ENCODE peak calls at places on chromosome 7, in eight cellular contexts. O, F, P, T, B, V, E and Y are unnamed samples.
A peak's percentile ranks its signal among the peaks of the same experiment; 100 is the strongest.

GRCh38 chr7:133735222-133735621 is 391.9 kb upstream of the LRGUK start:
- DNase-seq in V (no peak), O (no peak), T (no peak), B (no peak), F (no peak), E (no peak), P (no peak), Y (no peak)

GRCh38 chr7:157495594-157495993 is 158.8 kb downstream of the DNAJB6 start:
- DNase-seq in T (no peak), F (no peak), P (peak; percentile 83), V (no peak), O (no peak), E (no peak), B (no peak), Y (no peak)

GRCh38 chr7:75989084-75989725 is 5.2 kb downstream of the TMEM120A start:
- DNase-seq in P (peak; percentile 55), V (no peak), O (no peak), E (peak; percentile 80), F (no peak), T (no peak), B (no peak), Y (no peak)

GRCh38 chr7:50779427-50779826 is 3.3 kb downstream of the GRB10 start:
- DNase-seq in T (no peak), F (no peak), O (no peak), E (no peak), P (no peak), V (no peak), B (no peak), Y (no peak)

GRCh38 chr7:132573237-132573636 is 3.0 kb downstream of the PLXNA4 start:
- DNase-seq in F (no peak), T (no peak), B (no peak), E (no peak), V (no peak), O (no peak), P (no peak), Y (no peak)

GRCh38 chr7:504221-505081 is 15.2 kb downstream of the PDGFA start:
- DNase-seq in P (no peak), F (no peak), B (no peak), T (no peak), V (no peak), E (peak; percentile 11), O (no peak), Y (no peak)

GRCh38 chr7:128728608-128729007 is 10.6 kb upstream of the CALU start:
- DNase-seq in F (no peak), T (no peak), V (no peak), E (no peak), O (no peak), P (no peak), B (no peak), Y (no peak)

GRCh38 chr7:14698239-14698638 is 204.3 kb downstream of the DGKB start:
- DNase-seq in B (no peak), V (no peak), P (no peak), E (no peak), F (no peak), O (peak; percentile 16), T (no peak), Y (no peak)

GRCh38 chr7:16546921-16547505 is 20.4 kb downstream of the LRRC72 start:
- DNase-seq in B (no peak), F (no peak), P (no peak), E (no peak), T (no peak), O (no peak), V (no peak), Y (no peak)

GRCh38 chr7:82241371-82241770 is 202.2 kb downstream of the CACNA2D1 start:
- DNase-seq in V (no peak), E (no peak), T (no peak), P (no peak), F (no peak), O (no peak), B (no peak), Y (no peak)

GRCh38 chr7:146486519-146486918 is 369.9 kb downstream of the CNTNAP2 start:
- DNase-seq in F (no peak), B (no peak), O (peak; percentile 88), T (no peak), E (no peak), V (no peak), P (no peak), Y (no peak)

GRCh38 chr7:19404912-19405329 is 259.7 kb upstream of the FERD3L start:
- DNase-seq in B (peak; percentile 2), V (peak; percentile 72), T (no peak), O (no peak), E (no peak), F (no peak), P (no peak), Y (peak; percentile 40)

GRCh38 chr7:44155191-44156185 is 14.4 kb upstream of the MYL7 start:
- DNase-seq in E (no peak), B (no peak), O (no peak), F (no peak), P (no peak), T (peak; percentile 21), V (no peak), Y (no peak)

GRCh38 chr7:73521636-73522080 is 435 bp downstream of the BAZ1B start:
- DNase-seq in O (no peak), P (peak; percentile 89), F (no peak), T (peak; percentile 77), B (no peak), E (peak; percentile 73), V (no peak), Y (peak; percentile 36)

GRCh38 chr7:91424372-91424771 is 160.1 kb downstream of the FZD1 start:
- DNase-seq in B (peak; percentile 44), O (peak; percentile 96), E (no peak), P (no peak), F (no peak), T (no peak), V (no peak), Y (no peak)